ENCODE peak calls at places on chromosomes 13 and 19, in seven cellular contexts. One of them, this sample, is unnamed.
A peak's percentile ranks its signal among the peaks of the same experiment; 100 is the strongest.

GRCh38 chr13:64075543-64076271 is 2660.1 kb upstream of the PCDH20 start:
- DNase-seq in IMR-90: no peak
- DNase-seq in pancreas: no peak
- DNase-seq in stomach: peak; percentile 18
- DNase-seq in naive thymus-derived CD4-positive, alpha-beta T cell: no peak
- DNase-seq in upper lobe of left lung: peak; percentile 46
- DNase-seq in HCT116: no peak
- DNase-seq in this sample: no peak

GRCh38 chr13:89163081-89163480 is 1491.9 kb downstream of the SLITRK5 start:
- DNase-seq in naive thymus-derived CD4-positive, alpha-beta T cell: no peak
- DNase-seq in pancreas: no peak
- DNase-seq in IMR-90: no peak
- DNase-seq in upper lobe of left lung: peak; percentile 17
- DNase-seq in stomach: no peak
- DNase-seq in HCT116: no peak
- DNase-seq in this sample: no peak

GRCh38 chr19:1027953-1028902 is 1.8 kb downstream of the CNN2 start:
- DNase-seq in IMR-90: peak; percentile 95
- DNase-seq in naive thymus-derived CD4-positive, alpha-beta T cell: peak; percentile 77
- DNase-seq in HCT116: peak; percentile 52
- DNase-seq in upper lobe of left lung: peak; percentile 94
- DNase-seq in pancreas: peak; percentile 71
- DNase-seq in stomach: peak; percentile 80
- DNase-seq in this sample: peak; percentile 78

GRCh38 chr13:89550842-89551422 is 1796.6 kb upstream of the MIR17HG start:
- DNase-seq in naive thymus-derived CD4-positive, alpha-beta T cell: no peak
- DNase-seq in IMR-90: no peak
- DNase-seq in upper lobe of left lung: no peak
- DNase-seq in HCT116: no peak
- DNase-seq in stomach: no peak
- DNase-seq in pancreas: no peak
- DNase-seq in this sample: no peak

GRCh38 chr19:18611327-18612050 is 1.2 kb upstream of the TMEM59L start:
- DNase-seq in naive thymus-derived CD4-positive, alpha-beta T cell: no peak
- DNase-seq in upper lobe of left lung: peak; percentile 81
- DNase-seq in HCT116: no peak
- DNase-seq in stomach: no peak
- DNase-seq in pancreas: no peak
- DNase-seq in IMR-90: no peak
- DNase-seq in this sample: no peak

GRCh38 chr13:110886475-110887241 is 28.2 kb downstream of the ANKRD10 start:
- DNase-seq in upper lobe of left lung: no peak
- DNase-seq in HCT116: no peak
- DNase-seq in pancreas: no peak
- DNase-seq in naive thymus-derived CD4-positive, alpha-beta T cell: no peak
- DNase-seq in IMR-90: no peak
- DNase-seq in stomach: no peak
- DNase-seq in this sample: no peak

GRCh38 chr19:1956868-1957492 is 16.0 kb downstream of the CSNK1G2 start:
- DNase-seq in stomach: no peak
- DNase-seq in pancreas: no peak
- DNase-seq in HCT116: no peak
- DNase-seq in IMR-90: no peak
- DNase-seq in upper lobe of left lung: peak; percentile 71
- DNase-seq in naive thymus-derived CD4-positive, alpha-beta T cell: no peak
- DNase-seq in this sample: no peak

GRCh38 chr19:47176071-47176626 is 45.5 kb downstream of the SAE1 start:
- DNase-seq in HCT116: no peak
- DNase-seq in IMR-90: peak; percentile 97
- DNase-seq in stomach: no peak
- DNase-seq in naive thymus-derived CD4-positive, alpha-beta T cell: no peak
- DNase-seq in upper lobe of left lung: no peak
- DNase-seq in pancreas: no peak
- DNase-seq in this sample: no peak

GRCh38 chr13:35838356-35838755 is 292.8 kb downstream of the DCLK1 start:
- DNase-seq in stomach: no peak
- DNase-seq in upper lobe of left lung: no peak
- DNase-seq in naive thymus-derived CD4-positive, alpha-beta T cell: no peak
- DNase-seq in pancreas: no peak
- DNase-seq in HCT116: peak; percentile 3
- DNase-seq in IMR-90: peak; percentile 85
- DNase-seq in this sample: no peak

GRCh38 chr13:84500016-84500415 is 617.7 kb upstream of the SLITRK1 start:
- DNase-seq in upper lobe of left lung: no peak
- DNase-seq in IMR-90: peak; percentile 9
- DNase-seq in naive thymus-derived CD4-positive, alpha-beta T cell: no peak
- DNase-seq in pancreas: no peak
- DNase-seq in stomach: no peak
- DNase-seq in HCT116: no peak
- DNase-seq in this sample: no peak

GRCh38 chr13:18212873-18213272 is 968.8 kb downstream of the TUBA3C start:
- DNase-seq in naive thymus-derived CD4-positive, alpha-beta T cell: no peak
- DNase-seq in IMR-90: peak; percentile 1
- DNase-seq in upper lobe of left lung: no peak
- DNase-seq in HCT116: no peak
- DNase-seq in pancreas: no peak
- DNase-seq in stomach: no peak
- DNase-seq in this sample: no peak

GRCh38 chr19:56271096-56271495 is 1.5 kb upstream of the EDDM13 start:
- DNase-seq in upper lobe of left lung: no peak
- DNase-seq in stomach: no peak
- DNase-seq in naive thymus-derived CD4-positive, alpha-beta T cell: no peak
- DNase-seq in pancreas: no peak
- DNase-seq in HCT116: no peak
- DNase-seq in IMR-90: no peak
- DNase-seq in this sample: no peak

GRCh38 chr13:100646030-100646673 is 28.4 kb downstream of the TMTC4 start:
- DNase-seq in naive thymus-derived CD4-positive, alpha-beta T cell: no peak
- DNase-seq in HCT116: peak; percentile 15
- DNase-seq in pancreas: no peak
- DNase-seq in IMR-90: peak; percentile 31
- DNase-seq in stomach: peak; percentile 36
- DNase-seq in upper lobe of left lung: no peak
- DNase-seq in this sample: no peak

GRCh38 chr19:47762615-47763308 is 15.7 kb upstream of the SELENOW start:
- DNase-seq in IMR-90: no peak
- DNase-seq in HCT116: no peak
- DNase-seq in naive thymus-derived CD4-positive, alpha-beta T cell: no peak
- DNase-seq in stomach: no peak
- DNase-seq in upper lobe of left lung: no peak
- DNase-seq in pancreas: no peak
- DNase-seq in this sample: no peak

GRCh38 chr13:79631260-79631659 is 150.3 kb downstream of the NDFIP2 start:
- DNase-seq in IMR-90: peak; percentile 49
- DNase-seq in pancreas: no peak
- DNase-seq in upper lobe of left lung: no peak
- DNase-seq in stomach: no peak
- DNase-seq in HCT116: peak; percentile 56
- DNase-seq in naive thymus-derived CD4-positive, alpha-beta T cell: no peak
- DNase-seq in this sample: peak; percentile 65

GRCh38 chr13:72536668-72537399 is 190.6 kb downstream of the MZT1 start:
- DNase-seq in IMR-90: no peak
- DNase-seq in upper lobe of left lung: no peak
- DNase-seq in naive thymus-derived CD4-positive, alpha-beta T cell: no peak
- DNase-seq in HCT116: no peak
- DNase-seq in stomach: no peak
- DNase-seq in pancreas: no peak
- DNase-seq in this sample: no peak

GRCh38 chr13:49086711-49087110 is 111.0 kb downstream of the FNDC3A start:
- DNase-seq in upper lobe of left lung: no peak
- DNase-seq in naive thymus-derived CD4-positive, alpha-beta T cell: no peak
- DNase-seq in stomach: no peak
- DNase-seq in HCT116: peak; percentile 6
- DNase-seq in pancreas: no peak
- DNase-seq in IMR-90: peak; percentile 76
- DNase-seq in this sample: no peak

GRCh38 chr13:94128430-94128829 is 351.1 kb downstream of the DCT start:
- DNase-seq in naive thymus-derived CD4-positive, alpha-beta T cell: no peak
- DNase-seq in pancreas: peak; percentile 11
- DNase-seq in stomach: no peak
- DNase-seq in upper lobe of left lung: no peak
- DNase-seq in HCT116: no peak
- DNase-seq in IMR-90: no peak
- DNase-seq in this sample: no peak

GRCh38 chr19:36169084-36169760 is 17.0 kb upstream of the COX7A1 start:
- DNase-seq in upper lobe of left lung: no peak
- DNase-seq in IMR-90: no peak
- DNase-seq in HCT116: no peak
- DNase-seq in naive thymus-derived CD4-positive, alpha-beta T cell: no peak
- DNase-seq in stomach: peak; percentile 35
- DNase-seq in pancreas: peak; percentile 17
- DNase-seq in this sample: no peak

DNA sequence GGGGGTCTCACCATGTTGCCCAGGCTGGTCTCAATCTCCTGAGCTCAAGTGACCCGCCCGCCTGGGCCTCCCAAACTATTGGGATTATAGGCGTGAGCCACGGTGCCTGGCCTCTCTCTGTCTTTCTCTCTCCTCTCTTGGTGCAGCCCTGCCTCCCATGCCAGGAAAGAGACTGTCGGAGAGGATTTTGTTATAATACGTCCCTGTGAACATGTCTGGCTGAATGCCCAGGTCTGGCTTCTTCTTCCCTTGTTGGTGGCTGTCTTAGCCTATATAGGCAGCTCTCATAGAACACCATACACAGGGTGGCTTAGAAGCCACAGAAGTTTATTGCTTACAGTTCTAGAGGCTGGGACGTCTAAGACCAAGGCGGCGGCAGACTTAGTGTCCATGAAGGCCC is 46.4 kb downstream of the PEX11G start:
- DNase-seq in pancreas: no peak
- DNase-seq in naive thymus-derived CD4-positive, alpha-beta T cell: no peak
- DNase-seq in upper lobe of left lung: no peak
- DNase-seq in HCT116: no peak
- DNase-seq in IMR-90: no peak
- DNase-seq in stomach: no peak
- DNase-seq in this sample: no peak
- H3K36me3 ChIP-seq in pancreas: peaks cover 2% of the 10 kb centered on the region
- H3K36me3 ChIP-seq in naive thymus-derived CD4-positive, alpha-beta T cell: peaks cover 38% of the 10 kb centered on the region
- H3K36me3 ChIP-seq in upper lobe of left lung: peaks cover 26% of the 10 kb centered on the region
- H3K36me3 ChIP-seq in HCT116: peaks cover 11% of the 10 kb centered on the region
- H3K36me3 ChIP-seq in IMR-90: peaks cover 40% of the 10 kb centered on the region
- H3K36me3 ChIP-seq in stomach: peaks cover 85% of the 10 kb centered on the region
- H3K36me3 ChIP-seq in this sample: no peaks in the 10 kb centered on the region

GRCh38 chr13:113624235-113624587 is 33.8 kb downstream of the ATP4B start:
- DNase-seq in stomach: no peak
- DNase-seq in naive thymus-derived CD4-positive, alpha-beta T cell: no peak
- DNase-seq in pancreas: no peak
- DNase-seq in IMR-90: no peak
- DNase-seq in upper lobe of left lung: no peak
- DNase-seq in HCT116: no peak
- DNase-seq in this sample: no peak

GRCh38 chr13:113628291-113629270 is 29.4 kb downstream of the ATP4B start:
- DNase-seq in pancreas: no peak
- DNase-seq in upper lobe of left lung: peak; percentile 68
- DNase-seq in HCT116: no peak
- DNase-seq in stomach: no peak
- DNase-seq in IMR-90: no peak
- DNase-seq in naive thymus-derived CD4-positive, alpha-beta T cell: no peak
- DNase-seq in this sample: no peak

GRCh38 chr13:113625965-113626661 is 31.9 kb downstream of the ATP4B start:
- DNase-seq in naive thymus-derived CD4-positive, alpha-beta T cell: no peak
- DNase-seq in pancreas: no peak
- DNase-seq in IMR-90: peak; percentile 50
- DNase-seq in stomach: no peak
- DNase-seq in HCT116: no peak
- DNase-seq in upper lobe of left lung: no peak
- DNase-seq in this sample: peak; percentile 10

GRCh38 chr13:113629814-113630213 is 28.2 kb downstream of the ATP4B start:
- DNase-seq in naive thymus-derived CD4-positive, alpha-beta T cell: no peak
- DNase-seq in HCT116: no peak
- DNase-seq in IMR-90: no peak
- DNase-seq in stomach: no peak
- DNase-seq in upper lobe of left lung: peak; percentile 64
- DNase-seq in pancreas: no peak
- DNase-seq in this sample: no peak

DNA sequence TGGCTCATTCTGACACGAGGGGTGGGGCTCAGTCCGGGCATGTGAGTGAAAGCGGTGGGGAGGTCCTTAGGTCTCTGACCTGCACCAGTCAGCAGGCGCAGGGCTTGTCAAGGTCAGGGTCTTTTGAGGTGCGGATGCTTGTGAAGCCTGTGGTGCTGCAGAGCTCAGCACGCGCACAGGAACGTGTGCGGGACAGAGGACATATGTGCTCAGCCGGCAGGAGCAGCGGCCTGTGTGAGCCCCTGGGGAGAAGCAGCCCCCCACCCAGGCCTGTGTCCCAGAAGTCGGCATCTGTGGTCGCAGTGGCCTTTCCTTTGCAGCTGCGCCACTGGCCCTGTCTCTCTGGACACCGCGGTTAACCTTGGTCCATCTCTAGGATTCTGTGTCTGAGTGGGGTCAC is 30.9 kb downstream of the ATP4B start:
- DNase-seq in naive thymus-derived CD4-positive, alpha-beta T cell: no peak
- DNase-seq in IMR-90: no peak
- DNase-seq in HCT116: no peak
- DNase-seq in pancreas: no peak
- DNase-seq in stomach: no peak
- DNase-seq in upper lobe of left lung: peak; percentile 57
- DNase-seq in this sample: peak; percentile 42
- H3K36me3 ChIP-seq in naive thymus-derived CD4-positive, alpha-beta T cell: no peaks in the 10 kb centered on the region
- H3K36me3 ChIP-seq in IMR-90: peaks cover 41% of the 10 kb centered on the region
- H3K36me3 ChIP-seq in HCT116: peaks cover 20% of the 10 kb centered on the region
- H3K36me3 ChIP-seq in pancreas: no peaks in the 10 kb centered on the region
- H3K36me3 ChIP-seq in stomach: peaks cover 80% of the 10 kb centered on the region
- H3K36me3 ChIP-seq in upper lobe of left lung: no peaks in the 10 kb centered on the region
- H3K36me3 ChIP-seq in this sample: no peaks in the 10 kb centered on the region

GRCh38 chr13:77056382-77056781 is 29.4 kb upstream of the FBXL3 start:
- DNase-seq in pancreas: no peak
- DNase-seq in naive thymus-derived CD4-positive, alpha-beta T cell: no peak
- DNase-seq in IMR-90: no peak
- DNase-seq in stomach: no peak
- DNase-seq in upper lobe of left lung: no peak
- DNase-seq in HCT116: no peak
- DNase-seq in this sample: no peak
- H3K36me3 ChIP-seq in pancreas: no peaks in the 10 kb centered on the region
- H3K36me3 ChIP-seq in naive thymus-derived CD4-positive, alpha-beta T cell: peaks cover 6% of the 10 kb centered on the region
- H3K36me3 ChIP-seq in IMR-90: peaks cover 27% of the 10 kb centered on the region
- H3K36me3 ChIP-seq in stomach: peaks cover 91% of the 10 kb centered on the region
- H3K36me3 ChIP-seq in upper lobe of left lung: no peaks in the 10 kb centered on the region
- H3K36me3 ChIP-seq in HCT116: peaks cover 12% of the 10 kb centered on the region
- H3K36me3 ChIP-seq in this sample: no peaks in the 10 kb centered on the region

GRCh38 chr13:46142692-46143238 is 37.9 kb upstream of the CPB2 start:
- DNase-seq in HCT116: no peak
- DNase-seq in stomach: no peak
- DNase-seq in IMR-90: no peak
- DNase-seq in upper lobe of left lung: no peak
- DNase-seq in naive thymus-derived CD4-positive, alpha-beta T cell: no peak
- DNase-seq in pancreas: no peak
- DNase-seq in this sample: no peak

GRCh38 chr13:46146898-46147297 is 35.1 kb downstream of the LCP1 start:
- DNase-seq in naive thymus-derived CD4-positive, alpha-beta T cell: no peak
- DNase-seq in IMR-90: no peak
- DNase-seq in pancreas: no peak
- DNase-seq in stomach: no peak
- DNase-seq in upper lobe of left lung: peak; percentile 21
- DNase-seq in HCT116: no peak
- DNase-seq in this sample: no peak

GRCh38 chr13:46149272-46150133 is 32.5 kb downstream of the LCP1 start:
- DNase-seq in stomach: no peak
- DNase-seq in upper lobe of left lung: no peak
- DNase-seq in IMR-90: peak; percentile 12
- DNase-seq in HCT116: no peak
- DNase-seq in naive thymus-derived CD4-positive, alpha-beta T cell: no peak
- DNase-seq in pancreas: no peak
- DNase-seq in this sample: no peak

GRCh38 chr13:46143239-46143701 is 38.4 kb upstream of the CPB2 start:
- DNase-seq in naive thymus-derived CD4-positive, alpha-beta T cell: no peak
- DNase-seq in pancreas: no peak
- DNase-seq in HCT116: no peak
- DNase-seq in IMR-90: no peak
- DNase-seq in stomach: no peak
- DNase-seq in upper lobe of left lung: no peak
- DNase-seq in this sample: no peak

GRCh38 chr13:46145950-46146349 is 36.0 kb downstream of the LCP1 start:
- DNase-seq in naive thymus-derived CD4-positive, alpha-beta T cell: no peak
- DNase-seq in upper lobe of left lung: no peak
- DNase-seq in pancreas: no peak
- DNase-seq in HCT116: no peak
- DNase-seq in stomach: no peak
- DNase-seq in IMR-90: no peak
- DNase-seq in this sample: no peak
- H3K36me3 ChIP-seq in naive thymus-derived CD4-positive, alpha-beta T cell: peaks cover 45% of the 10 kb centered on the region
- H3K36me3 ChIP-seq in upper lobe of left lung: peaks cover 3% of the 10 kb centered on the region
- H3K36me3 ChIP-seq in pancreas: no peaks in the 10 kb centered on the region
- H3K36me3 ChIP-seq in HCT116: no peaks in the 10 kb centered on the region
- H3K36me3 ChIP-seq in stomach: no peaks in the 10 kb centered on the region
- H3K36me3 ChIP-seq in IMR-90: no peaks in the 10 kb centered on the region
- H3K36me3 ChIP-seq in this sample: no peaks in the 10 kb centered on the region